ENCODE peak calls at places on chromosomes 3 and 15, in eight cellular contexts. Q is SK-N-SH, L is dorsolateral prefrontal cortex, Y is heart left ventricle, K is stomach, X is kidney epithelial cell, C is left ventricle myocardium inferior, E is brain microvascular endothelial cell. P is an unnamed sample.
A peak's percentile ranks its signal among the peaks of the same experiment; 100 is the strongest.

GRCh38 chr15:79918278-79918677 is 21.5 kb upstream of the MTHFS start:
- DNase-seq in Q (no peak), L (no peak), Y (no peak), K (no peak), X (no peak), C (no peak), E (no peak), P (no peak)

GRCh38 chr3:154177406-154177805 is 56.2 kb downstream of the ARHGEF26 start:
- DNase-seq in Q (no peak), L (no peak), Y (no peak), K (no peak), X (no peak), C (no peak), E (no peak), P (no peak)

GRCh38 chr3:13338231-13338630 is 81.9 kb downstream of the NUP210 start:
- DNase-seq in Q (no peak), L (no peak), Y (no peak), K (no peak), X (no peak), C (no peak), E (no peak), P (no peak)

GRCh38 chr3:115363071-115363470 is 216.0 kb upstream of the ZBTB20 start:
- DNase-seq in Q (no peak), L (no peak), Y (no peak), K (no peak), X (no peak), C (no peak), E (no peak), P (no peak)

GRCh38 chr3:100796556-100796955 is 87.3 kb downstream of the TFG start:
- DNase-seq in Q (no peak), L (no peak), Y (no peak), K (no peak), X (no peak), C (no peak), E (no peak), P (no peak)

GRCh38 chr15:94186770-94187331 is 44.5 kb upstream of the MCTP2 start:
- DNase-seq in Q (no peak), L (no peak), Y (no peak), K (no peak), X (no peak), C (no peak), E (no peak), P (no peak)

GRCh38 chr3:79729096-79729495 is 38.7 kb downstream of the ROBO1 start:
- DNase-seq in Q (peak; percentile 39), L (no peak), Y (no peak), K (no peak), X (peak; percentile 9), C (no peak), E (peak; percentile 85), P (peak; percentile 88)

GRCh38 chr15:74036271-74037170 is 42.0 kb downstream of the PML start:
- DNase-seq in Q (peak; percentile 76), L (peak; percentile 41), Y (no peak), K (peak; percentile 49), X (peak; percentile 23), C (peak; percentile 61), E (peak; percentile 54), P (peak; percentile 40)

GRCh38 chr3:12916159-12916558 is 74.8 kb upstream of the RPL32 start:
- DNase-seq in Q (no peak), L (no peak), Y (no peak), K (no peak), X (no peak), C (no peak), E (no peak), P (no peak)

GRCh38 chr15:68994149-68994548 is 20.3 kb upstream of the NOX5 start:
- DNase-seq in Q (no peak), L (no peak), Y (no peak), K (no peak), X (peak; percentile 35), C (no peak), E (peak; percentile 32), P (peak; percentile 26)

GRCh38 chr3:175956964-175957363 is 1097.8 kb downstream of the NAALADL2 start:
- DNase-seq in Q (no peak), L (no peak), Y (no peak), K (no peak), X (no peak), C (no peak), E (no peak), P (no peak)

GRCh38 chr3:168249539-168250414 is 154.1 kb upstream of the GOLIM4 start:
- DNase-seq in Q (peak; percentile 89), L (peak; percentile 45), Y (peak; percentile 83), K (peak; percentile 70), X (peak; percentile 23), C (peak; percentile 74), E (peak; percentile 70), P (peak; percentile 28)

GRCh38 chr3:88003115-88003755 is 55.6 kb downstream of the CGGBP1 start:
- DNase-seq in Q (peak; percentile 27), L (no peak), Y (no peak), K (no peak), X (peak; percentile 21), C (no peak), E (peak; percentile 44), P (peak; percentile 33)

GRCh38 chr3:170037463-170038433 is at the start of gene GPR160:
- DNase-seq in Q (peak; percentile 85), L (no peak), Y (peak; percentile 91), K (peak; percentile 92), X (no peak), C (peak; percentile 71), E (peak; percentile 31), P (no peak)

GRCh38 chr15:98706387-98706786 is 58.0 kb downstream of the IGF1R start:
- DNase-seq in Q (no peak), L (no peak), Y (no peak), K (no peak), X (no peak), C (no peak), E (no peak), P (no peak)

GRCh38 chr3:51961011-51961410 is 5.8 kb downstream of the GPR62 start:
- DNase-seq in Q (no peak), L (no peak), Y (peak; percentile 62), K (no peak), X (no peak), C (no peak), E (no peak), P (no peak)

DNA sequence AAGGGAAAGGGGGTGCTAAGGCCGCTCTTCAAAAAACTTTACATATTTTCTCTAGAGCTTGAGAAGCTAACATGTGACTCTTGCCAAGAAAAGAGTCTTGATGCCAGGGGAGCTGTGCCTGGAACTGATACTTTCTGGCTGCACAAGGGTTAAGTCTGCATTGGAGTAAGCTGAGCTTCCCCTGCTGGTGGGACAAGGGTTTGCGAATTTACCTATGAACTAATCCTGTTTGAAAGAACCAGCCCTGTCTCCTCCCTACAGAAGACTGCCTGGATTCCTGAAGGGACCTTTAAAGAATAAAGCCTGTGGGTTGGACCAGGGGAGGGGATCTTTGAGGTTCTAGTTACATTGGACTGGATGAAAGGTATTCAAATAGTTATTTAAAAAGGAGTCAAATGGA is 58.3 kb upstream of the EPHA3 start:
- DNase-seq in Q (peak; percentile 1), L (no peak), Y (no peak), K (no peak), X (no peak), C (no peak), E (no peak), P (no peak)
- TF ChIP-seq CTCF in Q (peak; percentile 32), L (no peak), Y (no peak), K (no peak), X (peak; percentile 35), C (no peak), E (peak; percentile 58), P (peak; percentile 30)

DNA sequence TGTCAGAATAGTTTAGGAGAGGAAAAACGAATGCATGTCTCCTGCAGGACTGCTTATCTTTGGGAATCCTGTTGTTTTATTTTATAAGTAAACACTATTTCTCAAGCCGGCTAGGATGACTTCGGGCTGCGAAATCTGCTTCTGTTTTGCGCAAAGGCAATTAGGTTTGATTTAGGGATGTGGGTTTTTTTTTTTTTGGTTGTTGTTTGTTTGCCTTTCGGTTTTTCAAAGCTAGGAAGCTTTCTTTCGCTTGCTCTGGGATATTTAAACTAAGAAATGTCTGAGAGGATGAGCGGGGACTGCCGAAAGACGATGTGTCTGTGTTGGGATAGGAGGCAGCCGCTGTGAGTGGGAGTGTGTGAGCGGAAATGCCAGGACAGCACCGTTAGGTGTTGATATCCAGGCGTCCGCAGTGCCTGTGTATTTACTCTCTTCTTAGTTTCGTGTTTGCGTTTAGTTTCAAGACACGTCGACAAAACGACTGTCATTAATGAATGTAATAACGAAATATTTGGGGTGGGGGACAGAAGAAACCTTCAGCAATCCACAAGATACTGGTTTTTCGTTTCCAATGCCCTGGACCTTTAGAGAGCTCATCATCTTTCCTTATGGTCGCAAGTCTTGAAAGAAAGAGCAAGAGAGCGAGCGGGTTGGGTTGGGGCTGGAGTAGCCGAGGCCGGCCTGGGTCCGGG is 620 bp downstream of the ISL2 start:
- DNase-seq in Q (peak; percentile 67), L (no peak), Y (no peak), K (no peak), X (no peak), C (no peak), E (no peak), P (no peak)
- H3K4me3 ChIP-seq in Q (peak overlapping the region; percentile 74), L (peak overlapping the region; percentile 50), Y (no peak overlapping the region), K (peak overlapping the region; percentile 47), X (no peak overlapping the region), C (peak overlapping the region; percentile 45), E (no peak overlapping the region), P (no peak overlapping the region)

GRCh38 chr3:105366302-105367062 is at the start of gene ALCAM:
- DNase-seq in Q (peak; percentile 89), L (peak; percentile 94), Y (peak; percentile 93), K (peak; percentile 96), X (peak; percentile 94), C (peak; percentile 89), E (peak; percentile 98), P (peak; percentile 98)

GRCh38 chr3:105368575-105369500 is 2.1 kb downstream of the ALCAM start:
- DNase-seq in Q (peak; percentile 48), L (peak; percentile 42), Y (peak; percentile 62), K (peak; percentile 70), X (no peak), C (peak; percentile 17), E (peak; percentile 68), P (no peak)

GRCh38 chr3:105365536-105366301 is 990 bp upstream of the ALCAM start:
- DNase-seq in Q (peak; percentile 40), L (peak; percentile 26), Y (no peak), K (peak; percentile 24), X (no peak), C (no peak), E (peak; percentile 46), P (no peak)

GRCh38 chr3:105367406-105368213 is 901 bp downstream of the ALCAM start:
- DNase-seq in Q (peak; percentile 49), L (peak; percentile 78), Y (peak; percentile 78), K (peak; percentile 77), X (no peak), C (peak; percentile 62), E (peak; percentile 70), P (no peak)

DNA sequence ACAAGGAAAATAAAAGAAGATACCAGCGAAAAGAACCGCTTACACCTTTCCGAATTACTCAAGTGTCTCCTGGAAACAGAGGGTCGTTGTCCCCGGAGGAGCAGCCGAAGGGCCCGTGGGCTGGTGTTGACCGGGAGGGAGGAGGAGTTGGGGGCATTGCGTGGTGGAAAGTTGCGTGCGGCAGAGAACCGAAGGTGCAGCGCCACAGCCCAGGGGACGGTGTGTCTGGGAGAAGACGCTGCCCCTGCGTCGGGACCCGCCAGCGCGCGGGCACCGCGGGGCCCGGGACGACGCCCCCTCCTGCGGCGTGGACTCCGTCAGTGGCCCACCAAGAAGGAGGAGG is 325 bp downstream of the ALCAM start:
- DNase-seq in Q (peak; percentile 47), L (no peak), Y (peak; percentile 48), K (peak; percentile 40), X (no peak), C (no peak), E (no peak), P (no peak)
- TF ChIP-seq CTCF in Q (no peak), L (no peak), Y (no peak), K (no peak), X (no peak), C (no peak), E (no peak), P (no peak)

GRCh38 chr15:65115086-65115485 is at the start of gene UBAP1L:
- DNase-seq in Q (no peak), L (no peak), Y (no peak), K (no peak), X (no peak), C (no peak), E (no peak), P (no peak)
- H3K4me3 ChIP-seq in Q (no peak within 1 kb of the TSS), L (no peak within 1 kb of the TSS), Y (no peak within 1 kb of the TSS), K (no peak within 1 kb of the TSS), X (no peak within 1 kb of the TSS), C (no peak within 1 kb of the TSS), E (no peak within 1 kb of the TSS), P (no peak within 1 kb of the TSS)